ENCODE peak calls at places on chromosomes 12 and 14, in ten cellular contexts. One of them, this sample, is unnamed.

GRCh38 chr12:22530-23201 is 43.9 kb upstream of the IQSEC3 start:
- DNase-seq in ovary: no peak
- DNase-seq in activated T-helper 9 cell treated with anti-CD3 and anti-CD28 coated beads, Interleukin-2, amount 50 U/mL, for 16 hours: no peak
- DNase-seq in GM03348: peak; percentile 11
- DNase-seq in NCI-H2029: no peak
- DNase-seq in cerebellum: peak; percentile 44
- DNase-seq in stimulated activated CD4-positive, alpha-beta T cell treated with anti-CD3 and anti-CD28 coated beads, TNF-alpha, amount 100 ng/mL, for 48 hours: no peak
- DNase-seq in AG04450: no peak
- DNase-seq in pons: no peak
- DNase-seq in heart right ventricle: no peak
- DNase-seq in this sample: no peak

GRCh38 chr14:68401320-68401719 is 391.5 kb downstream of the ZFP36L1 start:
- DNase-seq in ovary: no peak
- DNase-seq in activated T-helper 9 cell treated with anti-CD3 and anti-CD28 coated beads, Interleukin-2, amount 50 U/mL, for 16 hours: no peak
- DNase-seq in GM03348: peak; percentile 39
- DNase-seq in NCI-H2029: no peak
- DNase-seq in cerebellum: no peak
- DNase-seq in stimulated activated CD4-positive, alpha-beta T cell treated with anti-CD3 and anti-CD28 coated beads, TNF-alpha, amount 100 ng/mL, for 48 hours: no peak
- DNase-seq in AG04450: no peak
- DNase-seq in pons: no peak
- DNase-seq in heart right ventricle: no peak
- DNase-seq in this sample: no peak

GRCh38 chr12:122979908-122980191 is 631 bp upstream of the ARL6IP4 start:
- DNase-seq in ovary: no peak
- DNase-seq in activated T-helper 9 cell treated with anti-CD3 and anti-CD28 coated beads, Interleukin-2, amount 50 U/mL, for 16 hours: no peak
- DNase-seq in GM03348: no peak
- DNase-seq in NCI-H2029: no peak
- DNase-seq in cerebellum: no peak
- DNase-seq in stimulated activated CD4-positive, alpha-beta T cell treated with anti-CD3 and anti-CD28 coated beads, TNF-alpha, amount 100 ng/mL, for 48 hours: no peak
- DNase-seq in AG04450: no peak
- DNase-seq in pons: no peak
- DNase-seq in heart right ventricle: no peak
- DNase-seq in this sample: no peak

GRCh38 chr14:61108742-61109141 is 127.7 kb downstream of the SLC38A6 start:
- DNase-seq in ovary: no peak
- DNase-seq in activated T-helper 9 cell treated with anti-CD3 and anti-CD28 coated beads, Interleukin-2, amount 50 U/mL, for 16 hours: no peak
- DNase-seq in GM03348: no peak
- DNase-seq in NCI-H2029: no peak
- DNase-seq in cerebellum: no peak
- DNase-seq in stimulated activated CD4-positive, alpha-beta T cell treated with anti-CD3 and anti-CD28 coated beads, TNF-alpha, amount 100 ng/mL, for 48 hours: no peak
- DNase-seq in AG04450: no peak
- DNase-seq in pons: no peak
- DNase-seq in heart right ventricle: no peak
- DNase-seq in this sample: no peak

GRCh38 chr12:53968214-53969127 is 4.5 kb upstream of the HOXC11 start:
- DNase-seq in ovary: no peak
- DNase-seq in activated T-helper 9 cell treated with anti-CD3 and anti-CD28 coated beads, Interleukin-2, amount 50 U/mL, for 16 hours: no peak
- DNase-seq in GM03348: no peak
- DNase-seq in NCI-H2029: no peak
- DNase-seq in cerebellum: no peak
- DNase-seq in stimulated activated CD4-positive, alpha-beta T cell treated with anti-CD3 and anti-CD28 coated beads, TNF-alpha, amount 100 ng/mL, for 48 hours: no peak
- DNase-seq in AG04450: no peak
- DNase-seq in pons: no peak
- DNase-seq in heart right ventricle: no peak
- DNase-seq in this sample: no peak

GRCh38 chr12:50824914-50825313 is 17.8 kb upstream of the TMPRSS12 start:
- DNase-seq in ovary: no peak
- DNase-seq in activated T-helper 9 cell treated with anti-CD3 and anti-CD28 coated beads, Interleukin-2, amount 50 U/mL, for 16 hours: no peak
- DNase-seq in GM03348: no peak
- DNase-seq in NCI-H2029: no peak
- DNase-seq in cerebellum: no peak
- DNase-seq in stimulated activated CD4-positive, alpha-beta T cell treated with anti-CD3 and anti-CD28 coated beads, TNF-alpha, amount 100 ng/mL, for 48 hours: no peak
- DNase-seq in AG04450: no peak
- DNase-seq in pons: no peak
- DNase-seq in heart right ventricle: no peak
- DNase-seq in this sample: no peak

GRCh38 chr14:100649173-100649519 is 61.9 kb upstream of the BEGAIN start:
- DNase-seq in ovary: no peak
- DNase-seq in activated T-helper 9 cell treated with anti-CD3 and anti-CD28 coated beads, Interleukin-2, amount 50 U/mL, for 16 hours: no peak
- DNase-seq in GM03348: no peak
- DNase-seq in NCI-H2029: no peak
- DNase-seq in cerebellum: no peak
- DNase-seq in stimulated activated CD4-positive, alpha-beta T cell treated with anti-CD3 and anti-CD28 coated beads, TNF-alpha, amount 100 ng/mL, for 48 hours: no peak
- DNase-seq in AG04450: peak; percentile 16
- DNase-seq in pons: no peak
- DNase-seq in heart right ventricle: no peak
- DNase-seq in this sample: no peak

GRCh38 chr12:52351196-52352059 is 15.9 kb downstream of the KRT85 start:
- DNase-seq in ovary: no peak
- DNase-seq in activated T-helper 9 cell treated with anti-CD3 and anti-CD28 coated beads, Interleukin-2, amount 50 U/mL, for 16 hours: no peak
- DNase-seq in GM03348: no peak
- DNase-seq in NCI-H2029: peak; percentile 34
- DNase-seq in cerebellum: peak; percentile 55
- DNase-seq in stimulated activated CD4-positive, alpha-beta T cell treated with anti-CD3 and anti-CD28 coated beads, TNF-alpha, amount 100 ng/mL, for 48 hours: peak; percentile 17
- DNase-seq in AG04450: no peak
- DNase-seq in pons: peak; percentile 43
- DNase-seq in heart right ventricle: peak; percentile 54
- DNase-seq in this sample: no peak

GRCh38 chr12:66541446-66541845 is 137.4 kb downstream of the GRIP1 start:
- DNase-seq in ovary: no peak
- DNase-seq in activated T-helper 9 cell treated with anti-CD3 and anti-CD28 coated beads, Interleukin-2, amount 50 U/mL, for 16 hours: no peak
- DNase-seq in GM03348: no peak
- DNase-seq in NCI-H2029: no peak
- DNase-seq in cerebellum: peak; percentile 19
- DNase-seq in stimulated activated CD4-positive, alpha-beta T cell treated with anti-CD3 and anti-CD28 coated beads, TNF-alpha, amount 100 ng/mL, for 48 hours: no peak
- DNase-seq in AG04450: no peak
- DNase-seq in pons: no peak
- DNase-seq in heart right ventricle: no peak
- DNase-seq in this sample: no peak

GRCh38 chr14:88143817-88144216 is 138.9 kb downstream of the GPR65 start:
- DNase-seq in ovary: no peak
- DNase-seq in activated T-helper 9 cell treated with anti-CD3 and anti-CD28 coated beads, Interleukin-2, amount 50 U/mL, for 16 hours: no peak
- DNase-seq in GM03348: no peak
- DNase-seq in NCI-H2029: no peak
- DNase-seq in cerebellum: no peak
- DNase-seq in stimulated activated CD4-positive, alpha-beta T cell treated with anti-CD3 and anti-CD28 coated beads, TNF-alpha, amount 100 ng/mL, for 48 hours: no peak
- DNase-seq in AG04450: no peak
- DNase-seq in pons: no peak
- DNase-seq in heart right ventricle: no peak
- DNase-seq in this sample: no peak

GRCh38 chr12:19223695-19224094 is 94.2 kb downstream of the PLEKHA5 start:
- DNase-seq in ovary: no peak
- DNase-seq in activated T-helper 9 cell treated with anti-CD3 and anti-CD28 coated beads, Interleukin-2, amount 50 U/mL, for 16 hours: no peak
- DNase-seq in GM03348: peak; percentile 48
- DNase-seq in NCI-H2029: no peak
- DNase-seq in cerebellum: no peak
- DNase-seq in stimulated activated CD4-positive, alpha-beta T cell treated with anti-CD3 and anti-CD28 coated beads, TNF-alpha, amount 100 ng/mL, for 48 hours: no peak
- DNase-seq in AG04450: peak; percentile 46
- DNase-seq in pons: no peak
- DNase-seq in heart right ventricle: no peak
- DNase-seq in this sample: peak; percentile 50

GRCh38 chr14:54881761-54882401 is 20.7 kb downstream of the GCH1 start:
- DNase-seq in ovary: no peak
- DNase-seq in activated T-helper 9 cell treated with anti-CD3 and anti-CD28 coated beads, Interleukin-2, amount 50 U/mL, for 16 hours: no peak
- DNase-seq in GM03348: peak; percentile 26
- DNase-seq in NCI-H2029: no peak
- DNase-seq in cerebellum: no peak
- DNase-seq in stimulated activated CD4-positive, alpha-beta T cell treated with anti-CD3 and anti-CD28 coated beads, TNF-alpha, amount 100 ng/mL, for 48 hours: no peak
- DNase-seq in AG04450: no peak
- DNase-seq in pons: peak; percentile 53
- DNase-seq in heart right ventricle: no peak
- DNase-seq in this sample: no peak

GRCh38 chr14:103730490-103731035 is 15.0 kb downstream of the ZFYVE21 start:
- DNase-seq in ovary: peak; percentile 24
- DNase-seq in activated T-helper 9 cell treated with anti-CD3 and anti-CD28 coated beads, Interleukin-2, amount 50 U/mL, for 16 hours: no peak
- DNase-seq in GM03348: no peak
- DNase-seq in NCI-H2029: no peak
- DNase-seq in cerebellum: no peak
- DNase-seq in stimulated activated CD4-positive, alpha-beta T cell treated with anti-CD3 and anti-CD28 coated beads, TNF-alpha, amount 100 ng/mL, for 48 hours: no peak
- DNase-seq in AG04450: no peak
- DNase-seq in pons: no peak
- DNase-seq in heart right ventricle: peak; percentile 69
- DNase-seq in this sample: no peak

GRCh38 chr12:95411466-95411865 is 62.5 kb upstream of the METAP2 start:
- DNase-seq in ovary: no peak
- DNase-seq in activated T-helper 9 cell treated with anti-CD3 and anti-CD28 coated beads, Interleukin-2, amount 50 U/mL, for 16 hours: no peak
- DNase-seq in GM03348: no peak
- DNase-seq in NCI-H2029: no peak
- DNase-seq in cerebellum: no peak
- DNase-seq in stimulated activated CD4-positive, alpha-beta T cell treated with anti-CD3 and anti-CD28 coated beads, TNF-alpha, amount 100 ng/mL, for 48 hours: no peak
- DNase-seq in AG04450: no peak
- DNase-seq in pons: no peak
- DNase-seq in heart right ventricle: no peak
- DNase-seq in this sample: no peak

GRCh38 chr14:24089890-24090289 is 4.2 kb upstream of the PCK2 start:
- DNase-seq in ovary: no peak
- DNase-seq in activated T-helper 9 cell treated with anti-CD3 and anti-CD28 coated beads, Interleukin-2, amount 50 U/mL, for 16 hours: no peak
- DNase-seq in GM03348: no peak
- DNase-seq in NCI-H2029: no peak
- DNase-seq in cerebellum: no peak
- DNase-seq in stimulated activated CD4-positive, alpha-beta T cell treated with anti-CD3 and anti-CD28 coated beads, TNF-alpha, amount 100 ng/mL, for 48 hours: no peak
- DNase-seq in AG04450: no peak
- DNase-seq in pons: no peak
- DNase-seq in heart right ventricle: no peak
- DNase-seq in this sample: no peak

GRCh38 chr12:56677680-56678079 is 10.4 kb downstream of the PTGES3 start:
- DNase-seq in ovary: no peak
- DNase-seq in activated T-helper 9 cell treated with anti-CD3 and anti-CD28 coated beads, Interleukin-2, amount 50 U/mL, for 16 hours: no peak
- DNase-seq in GM03348: no peak
- DNase-seq in NCI-H2029: no peak
- DNase-seq in cerebellum: no peak
- DNase-seq in stimulated activated CD4-positive, alpha-beta T cell treated with anti-CD3 and anti-CD28 coated beads, TNF-alpha, amount 100 ng/mL, for 48 hours: no peak
- DNase-seq in AG04450: no peak
- DNase-seq in pons: no peak
- DNase-seq in heart right ventricle: no peak
- DNase-seq in this sample: no peak

GRCh38 chr14:103628221-103628683 is 759 bp upstream of the KLC1 start:
- DNase-seq in ovary: peak; percentile 77
- DNase-seq in activated T-helper 9 cell treated with anti-CD3 and anti-CD28 coated beads, Interleukin-2, amount 50 U/mL, for 16 hours: no peak
- DNase-seq in GM03348: peak; percentile 89
- DNase-seq in NCI-H2029: no peak
- DNase-seq in cerebellum: no peak
- DNase-seq in stimulated activated CD4-positive, alpha-beta T cell treated with anti-CD3 and anti-CD28 coated beads, TNF-alpha, amount 100 ng/mL, for 48 hours: no peak
- DNase-seq in AG04450: peak; percentile 32
- DNase-seq in pons: peak; percentile 30
- DNase-seq in heart right ventricle: peak; percentile 83
- DNase-seq in this sample: peak; percentile 76

GRCh38 chr12:52041695-52042123 is 9.5 kb upstream of the NR4A1 start:
- DNase-seq in ovary: peak; percentile 63
- DNase-seq in activated T-helper 9 cell treated with anti-CD3 and anti-CD28 coated beads, Interleukin-2, amount 50 U/mL, for 16 hours: no peak
- DNase-seq in GM03348: peak; percentile 58
- DNase-seq in NCI-H2029: no peak
- DNase-seq in cerebellum: no peak
- DNase-seq in stimulated activated CD4-positive, alpha-beta T cell treated with anti-CD3 and anti-CD28 coated beads, TNF-alpha, amount 100 ng/mL, for 48 hours: no peak
- DNase-seq in AG04450: no peak
- DNase-seq in pons: no peak
- DNase-seq in heart right ventricle: peak; percentile 67
- DNase-seq in this sample: no peak

GRCh38 chr12:9041321-9041720 is 52.0 kb downstream of the KLRG1 start:
- DNase-seq in ovary: peak; percentile 24
- DNase-seq in activated T-helper 9 cell treated with anti-CD3 and anti-CD28 coated beads, Interleukin-2, amount 50 U/mL, for 16 hours: no peak
- DNase-seq in GM03348: peak; percentile 35
- DNase-seq in NCI-H2029: no peak
- DNase-seq in cerebellum: peak; percentile 26
- DNase-seq in stimulated activated CD4-positive, alpha-beta T cell treated with anti-CD3 and anti-CD28 coated beads, TNF-alpha, amount 100 ng/mL, for 48 hours: no peak
- DNase-seq in AG04450: no peak
- DNase-seq in pons: no peak
- DNase-seq in heart right ventricle: no peak
- DNase-seq in this sample: no peak

GRCh38 chr12:103909811-103910210 is 20.4 kb upstream of the HSP90B1 start:
- DNase-seq in ovary: no peak
- DNase-seq in activated T-helper 9 cell treated with anti-CD3 and anti-CD28 coated beads, Interleukin-2, amount 50 U/mL, for 16 hours: no peak
- DNase-seq in GM03348: peak; percentile 55
- DNase-seq in NCI-H2029: no peak
- DNase-seq in cerebellum: no peak
- DNase-seq in stimulated activated CD4-positive, alpha-beta T cell treated with anti-CD3 and anti-CD28 coated beads, TNF-alpha, amount 100 ng/mL, for 48 hours: no peak
- DNase-seq in AG04450: no peak
- DNase-seq in pons: no peak
- DNase-seq in heart right ventricle: no peak
- DNase-seq in this sample: no peak

GRCh38 chr12:49920241-49920914 is 16.7 kb upstream of the FAIM2 start:
- DNase-seq in ovary: peak; percentile 55
- DNase-seq in activated T-helper 9 cell treated with anti-CD3 and anti-CD28 coated beads, Interleukin-2, amount 50 U/mL, for 16 hours: no peak
- DNase-seq in GM03348: peak; percentile 74
- DNase-seq in NCI-H2029: no peak
- DNase-seq in cerebellum: no peak
- DNase-seq in stimulated activated CD4-positive, alpha-beta T cell treated with anti-CD3 and anti-CD28 coated beads, TNF-alpha, amount 100 ng/mL, for 48 hours: no peak
- DNase-seq in AG04450: no peak
- DNase-seq in pons: no peak
- DNase-seq in heart right ventricle: no peak
- DNase-seq in this sample: no peak

GRCh38 chr12:58171914-58172313 is 230.5 kb downstream of the ATP23 start:
- DNase-seq in ovary: no peak
- DNase-seq in activated T-helper 9 cell treated with anti-CD3 and anti-CD28 coated beads, Interleukin-2, amount 50 U/mL, for 16 hours: no peak
- DNase-seq in GM03348: no peak
- DNase-seq in NCI-H2029: no peak
- DNase-seq in cerebellum: no peak
- DNase-seq in stimulated activated CD4-positive, alpha-beta T cell treated with anti-CD3 and anti-CD28 coated beads, TNF-alpha, amount 100 ng/mL, for 48 hours: no peak
- DNase-seq in AG04450: no peak
- DNase-seq in pons: peak; percentile 17
- DNase-seq in heart right ventricle: no peak
- DNase-seq in this sample: no peak

GRCh38 chr14:104851896-104852663 is 13.0 kb upstream of the CEP170B start:
- DNase-seq in ovary: no peak
- DNase-seq in activated T-helper 9 cell treated with anti-CD3 and anti-CD28 coated beads, Interleukin-2, amount 50 U/mL, for 16 hours: no peak
- DNase-seq in GM03348: no peak
- DNase-seq in NCI-H2029: no peak
- DNase-seq in cerebellum: no peak
- DNase-seq in stimulated activated CD4-positive, alpha-beta T cell treated with anti-CD3 and anti-CD28 coated beads, TNF-alpha, amount 100 ng/mL, for 48 hours: no peak
- DNase-seq in AG04450: no peak
- DNase-seq in pons: no peak
- DNase-seq in heart right ventricle: no peak
- DNase-seq in this sample: no peak

GRCh38 chr12:69884386-69884785 is 59.4 kb downstream of the MYRFL start:
- DNase-seq in ovary: no peak
- DNase-seq in activated T-helper 9 cell treated with anti-CD3 and anti-CD28 coated beads, Interleukin-2, amount 50 U/mL, for 16 hours: no peak
- DNase-seq in GM03348: no peak
- DNase-seq in NCI-H2029: peak; percentile 81
- DNase-seq in cerebellum: no peak
- DNase-seq in stimulated activated CD4-positive, alpha-beta T cell treated with anti-CD3 and anti-CD28 coated beads, TNF-alpha, amount 100 ng/mL, for 48 hours: no peak
- DNase-seq in AG04450: no peak
- DNase-seq in pons: no peak
- DNase-seq in heart right ventricle: no peak
- DNase-seq in this sample: peak; percentile 83

GRCh38 chr12:81294325-81295190 is 216.7 kb downstream of the ACSS3 start:
- DNase-seq in ovary: no peak
- DNase-seq in activated T-helper 9 cell treated with anti-CD3 and anti-CD28 coated beads, Interleukin-2, amount 50 U/mL, for 16 hours: no peak
- DNase-seq in GM03348: no peak
- DNase-seq in NCI-H2029: no peak
- DNase-seq in cerebellum: no peak
- DNase-seq in stimulated activated CD4-positive, alpha-beta T cell treated with anti-CD3 and anti-CD28 coated beads, TNF-alpha, amount 100 ng/mL, for 48 hours: no peak
- DNase-seq in AG04450: no peak
- DNase-seq in pons: peak; percentile 29
- DNase-seq in heart right ventricle: no peak
- DNase-seq in this sample: no peak

GRCh38 chr14:34018564-34019244 is 67.8 kb upstream of the EGLN3 start:
- DNase-seq in ovary: peak; percentile 37
- DNase-seq in activated T-helper 9 cell treated with anti-CD3 and anti-CD28 coated beads, Interleukin-2, amount 50 U/mL, for 16 hours: no peak
- DNase-seq in GM03348: no peak
- DNase-seq in NCI-H2029: peak; percentile 63
- DNase-seq in cerebellum: no peak
- DNase-seq in stimulated activated CD4-positive, alpha-beta T cell treated with anti-CD3 and anti-CD28 coated beads, TNF-alpha, amount 100 ng/mL, for 48 hours: no peak
- DNase-seq in AG04450: no peak
- DNase-seq in pons: peak; percentile 68
- DNase-seq in heart right ventricle: peak; percentile 23
- DNase-seq in this sample: no peak

GRCh38 chr12:78914859-78915331 is 50.3 kb downstream of the SYT1 start:
- DNase-seq in ovary: no peak
- DNase-seq in activated T-helper 9 cell treated with anti-CD3 and anti-CD28 coated beads, Interleukin-2, amount 50 U/mL, for 16 hours: no peak
- DNase-seq in GM03348: no peak
- DNase-seq in NCI-H2029: no peak
- DNase-seq in cerebellum: no peak
- DNase-seq in stimulated activated CD4-positive, alpha-beta T cell treated with anti-CD3 and anti-CD28 coated beads, TNF-alpha, amount 100 ng/mL, for 48 hours: no peak
- DNase-seq in AG04450: no peak
- DNase-seq in pons: no peak
- DNase-seq in heart right ventricle: no peak
- DNase-seq in this sample: no peak

GRCh38 chr14:85534435-85534834 is 4.5 kb downstream of the FLRT2 start:
- DNase-seq in ovary: peak; percentile 28
- DNase-seq in activated T-helper 9 cell treated with anti-CD3 and anti-CD28 coated beads, Interleukin-2, amount 50 U/mL, for 16 hours: no peak
- DNase-seq in GM03348: peak; percentile 17
- DNase-seq in NCI-H2029: no peak
- DNase-seq in cerebellum: no peak
- DNase-seq in stimulated activated CD4-positive, alpha-beta T cell treated with anti-CD3 and anti-CD28 coated beads, TNF-alpha, amount 100 ng/mL, for 48 hours: no peak
- DNase-seq in AG04450: no peak
- DNase-seq in pons: no peak
- DNase-seq in heart right ventricle: no peak
- DNase-seq in this sample: no peak

This sample was measured in Caki2.